ENCODE peak calls at places on chromosome 10, in nine cellular contexts. B is CD8-positive, alpha-beta T cell; H is adrenal gland; K is MM.1S; F is WTC11; U is foreskin fibroblast; M is natural killer cell; P is A549; X is astrocyte of the spinal cord. R is an unnamed sample.

GRCh38 chr10:48551796-48552591 is 52.9 kb downstream of the ARHGAP22 start:
- DNase-seq in X (peak; percentile 56), M (no peak), F (peak; percentile 43), P (peak; percentile 37), B (no peak), U (peak; percentile 69), K (peak; percentile 35), H (peak; percentile 32), R (peak; percentile 56)

GRCh38 chr10:77004917-77005564 is 632.6 kb downstream of the KCNMA1 start:
- DNase-seq in B (no peak), P (peak; percentile 53), F (no peak), M (no peak), K (peak; percentile 33), X (peak; percentile 60), H (no peak), U (peak; percentile 80), R (no peak)

GRCh38 chr10:30827531-30828120 is 198.1 kb upstream of the LYZL2 start:
- DNase-seq in H (no peak), M (no peak), U (peak; percentile 90), F (no peak), K (no peak), X (peak; percentile 35), B (no peak), P (no peak), R (no peak)

GRCh38 chr10:78977761-78978305 is 90.9 kb upstream of the ZMIZ1 start:
- DNase-seq in H (peak; percentile 97), K (no peak), M (no peak), U (peak; percentile 90), P (peak; percentile 62), X (peak; percentile 72), F (no peak), B (no peak), R (no peak)

GRCh38 chr10:230758-231157 is 95.5 kb downstream of the ZMYND11 start:
- DNase-seq in H (no peak), X (no peak), P (peak; percentile 37), U (no peak), F (no peak), M (no peak), K (no peak), B (no peak), R (no peak)

GRCh38 chr10:4812041-4812440 is 14.0 kb upstream of the AKR1E2 start:
- DNase-seq in H (no peak), M (no peak), B (no peak), X (no peak), K (no peak), U (peak; percentile 30), F (no peak), P (no peak), R (no peak)

GRCh38 chr10:130403153-130403890 is 267.1 kb downstream of the GLRX3 start:
- DNase-seq in F (no peak), B (no peak), M (no peak), H (no peak), X (no peak), K (no peak), U (no peak), P (no peak), R (no peak)

GRCh38 chr10:124288928-124289921 is 129.5 kb downstream of the OAT start:
- DNase-seq in F (peak; percentile 7), X (no peak), K (no peak), H (no peak), U (no peak), M (no peak), P (no peak), B (no peak), R (no peak)

GRCh38 chr10:59904431-59905065 is 1.8 kb downstream of the CCDC6 start:
- DNase-seq in F (peak; percentile 39), H (no peak), M (no peak), B (no peak), P (no peak), K (no peak), U (no peak), X (no peak), R (no peak)

GRCh38 chr10:14093735-14094484 is 236.8 kb downstream of the FRMD4A start:
- DNase-seq in H (no peak), K (no peak), P (peak; percentile 5), M (no peak), X (peak; percentile 65), B (no peak), U (peak; percentile 74), F (peak; percentile 63), R (no peak)

GRCh38 chr10:73644767-73645166 is 3.5 kb upstream of the MYOZ1 start:
- DNase-seq in U (no peak), B (no peak), P (no peak), K (no peak), H (no peak), M (no peak), F (no peak), X (no peak), R (peak; percentile 9)

GRCh38 chr10:115861864-115862263 is 411.1 kb downstream of the GFRA1 start:
- DNase-seq in F (no peak), H (no peak), U (peak; percentile 70), M (no peak), K (no peak), P (peak; percentile 12), B (no peak), X (peak; percentile 32), R (no peak)

GRCh38 chr10:59991661-59992060 is 85.3 kb upstream of the CCDC6 start:
- DNase-seq in U (peak; percentile 56), H (no peak), X (peak; percentile 59), B (no peak), K (no peak), F (peak; percentile 34), P (peak; percentile 80), M (no peak), R (no peak)

GRCh38 chr10:1754506-1755177 is 17.3 kb upstream of the ADARB2 start:
- DNase-seq in B (no peak), F (peak; percentile 36), P (no peak), H (no peak), U (no peak), X (no peak), K (no peak), M (no peak), R (no peak)

GRCh38 chr10:46514431-46514861 is 42.0 kb downstream of the GPRIN2 start:
- DNase-seq in K (no peak), X (no peak), M (no peak), P (no peak), U (no peak), H (no peak), F (peak; percentile 7), B (no peak), R (no peak)

GRCh38 chr10:84563355-84563754 is 235.0 kb downstream of the CCSER2 start:
- DNase-seq in M (no peak), U (no peak), H (no peak), K (no peak), P (no peak), X (no peak), F (no peak), B (no peak), R (no peak)

GRCh38 chr10:58436071-58436470 is 50.9 kb downstream of the TFAM start:
- DNase-seq in K (peak; percentile 59), X (no peak), P (peak; percentile 27), U (no peak), B (peak; percentile 20), F (no peak), H (no peak), M (no peak), R (no peak)

GRCh38 chr10:124196659-124197058 is 103.3 kb upstream of the CHST15 start:
- DNase-seq in K (no peak), B (no peak), M (no peak), U (no peak), X (no peak), H (no peak), P (no peak), F (no peak), R (no peak)

GRCh38 chr10:130764651-130765050 is 546.9 kb downstream of the TCERG1L start:
- DNase-seq in B (no peak), P (no peak), H (no peak), K (no peak), M (no peak), X (no peak), F (no peak), U (no peak), R (no peak)

GRCh38 chr10:110568055-110568735 is 700 bp downstream of the SMC3 start:
- DNase-seq in B (peak; percentile 66), M (peak; percentile 66), F (peak; percentile 53), H (peak; percentile 42), P (peak; percentile 38), X (peak; percentile 13), K (peak; percentile 58), U (peak; percentile 34), R (no peak)

GRCh38 chr10:114110174-114110972 is 63.6 kb downstream of the CCDC186 start:
- DNase-seq in F (no peak), M (no peak), U (peak; percentile 29), B (no peak), P (peak; percentile 30), X (no peak), H (no peak), K (no peak), R (no peak)
- TF ChIP-seq CTCF in F (no peak), M (no peak), U (peak; percentile 17), B (no peak), P (peak; percentile 46), X (peak; percentile 21), H (no peak), K (peak; percentile 36), R (no peak)

GRCh38 chr10:15305161-15305560 is 65.9 kb downstream of the FAM171A1 start:
- DNase-seq in X (no peak), B (no peak), M (no peak), P (no peak), F (no peak), K (no peak), U (no peak), H (no peak), R (no peak)
- TF ChIP-seq CTCF in X (no peak), B (no peak), M (no peak), P (no peak), F (no peak), K (no peak), U (no peak), H (no peak), R (no peak)

GRCh38 chr10:17053513-17053912 is 76.1 kb downstream of the CUBN start:
- DNase-seq in F (no peak), K (peak; percentile 11), M (no peak), B (no peak), U (no peak), P (no peak), X (no peak), H (no peak), R (no peak)
- TF ChIP-seq CTCF in F (no peak), K (no peak), M (no peak), B (no peak), U (no peak), P (no peak), X (no peak), H (no peak), R (no peak)

DNA sequence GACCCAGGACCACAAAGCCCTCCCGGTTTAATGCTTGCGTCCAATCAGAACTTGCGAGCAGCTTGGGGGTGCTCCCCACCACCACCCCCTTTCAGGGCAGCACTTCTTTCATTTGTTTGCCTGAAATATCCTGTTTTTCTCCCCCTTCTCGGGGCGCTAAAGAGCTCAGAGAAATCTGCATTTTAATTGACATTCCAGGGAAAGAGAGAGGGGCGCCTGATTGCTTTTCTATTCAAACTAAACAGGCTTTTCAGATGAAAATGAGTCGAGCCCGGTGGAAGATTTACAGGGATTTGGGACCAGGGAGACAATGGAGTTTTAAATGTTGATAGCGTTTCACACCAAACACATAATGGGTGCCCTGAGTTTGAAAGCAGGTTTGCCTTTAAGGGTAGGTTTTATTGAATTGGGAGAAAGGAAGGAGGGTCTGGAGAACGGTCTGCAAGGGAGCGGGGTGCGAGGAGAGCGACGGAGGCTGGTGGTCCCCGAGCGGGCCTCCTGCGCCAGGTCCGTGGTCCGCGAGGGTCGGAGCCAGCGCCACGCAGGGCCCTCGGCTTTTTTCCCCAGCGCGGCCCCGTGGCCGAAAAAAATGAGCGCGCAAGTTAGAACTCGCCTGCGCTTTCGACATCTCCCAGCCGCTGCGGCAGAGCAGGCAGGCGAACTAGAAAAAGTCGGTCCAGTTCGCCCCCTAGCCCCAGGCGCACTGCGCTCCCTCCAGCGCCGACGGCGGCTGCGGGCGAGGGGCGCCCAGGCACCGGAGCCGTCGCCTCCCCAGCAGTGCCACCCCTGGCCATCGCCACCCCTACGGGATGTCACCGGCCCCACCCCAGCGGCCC is 1.4 kb downstream of the FGFR2 start:
- DNase-seq in X (no peak), K (no peak), B (no peak), F (peak; percentile 52), U (peak; percentile 25), M (no peak), H (peak; percentile 71), P (no peak), R (no peak)
- TF ChIP-seq CTCF in X (peak; percentile 21), K (no peak), B (no peak), F (no peak), U (no peak), M (no peak), H (no peak), P (no peak), R (peak; percentile 37)

R was measured in D721Med.